ENCODE peak calls at places on chromosomes 12 and 14, in four cellular contexts. F is HepG2, P is GM12878, A is K562. S is an unnamed sample.

GRCh38 chr12:67356400-67356799 is 87.2 kb downstream of the CAND1 start:
- DNase-seq in P (no peak), F (no peak), A (no peak), S (no peak)

GRCh38 chr12:74665690-74666089 is 128.1 kb downstream of the ATXN7L3B start:
- DNase-seq in P (no peak), A (no peak), F (no peak), S (no peak)

GRCh38 chr14:73633517-73634332 is 11.1 kb upstream of the DNAL1 start:
- DNase-seq in F (peak), P (peak), A (peak), S (peak)

GRCh38 chr12:129531004-129531403 is 372.8 kb downstream of the TMEM132D start:
- DNase-seq in P (no peak), A (no peak), F (peak), S (no peak)

GRCh38 chr12:2999265-2999841 is 40.2 kb downstream of the TEAD4 start:
- DNase-seq in P (no peak), F (no peak), A (peak), S (no peak)

GRCh38 chr12:112782921-112783320 is 8.6 kb upstream of the RPH3A start:
- DNase-seq in A (no peak), P (no peak), F (no peak), S (no peak)

GRCh38 chr12:24975425-24975824 is 26.5 kb upstream of the BCAT1 start:
- DNase-seq in P (no peak), A (no peak), F (no peak), S (no peak)

GRCh38 chr12:53497461-53497860 is 1.8 kb downstream of the MAP3K12 start:
- DNase-seq in A (no peak), F (no peak), P (no peak), S (no peak)

GRCh38 chr12:4323400-4323799 is 2.4 kb downstream of the TIGAR start:
- DNase-seq in P (no peak), A (no peak), F (no peak), S (no peak)

GRCh38 chr12:107404981-107405380 is 280.6 kb upstream of the PWP1 start:
- DNase-seq in A (peak), F (peak), P (no peak), S (peak)

GRCh38 chr14:32702571-32702970 is 236.1 kb upstream of the NPAS3 start:
- DNase-seq in A (no peak), F (no peak), P (no peak), S (no peak)

GRCh38 chr12:25957898-25958253 is 606 bp upstream of the RASSF8 start:
- DNase-seq in F (no peak), P (no peak), A (no peak), S (no peak)

GRCh38 chr12:90729741-90730140 is 225.2 kb downstream of the CCER1 start:
- DNase-seq in F (no peak), A (no peak), P (no peak), S (no peak)

GRCh38 chr12:30823764-30824163 is 69.0 kb upstream of the CAPRIN2 start:
- DNase-seq in F (no peak), P (no peak), A (no peak), S (no peak)

GRCh38 chr12:29026419-29026818 is 122.7 kb upstream of the FAR2 start:
- DNase-seq in F (no peak), A (no peak), P (no peak), S (no peak)

GRCh38 chr14:71923471-71923870 is 8.8 kb upstream of the RGS6 start:
- DNase-seq in P (no peak), A (no peak), F (no peak), S (no peak)

GRCh38 chr12:69540606-69541386 is 44.5 kb upstream of the CCT2 start:
- DNase-seq in A (no peak), F (no peak), P (no peak), S (no peak)

GRCh38 chr14:68278568-68279436 is 459.2 kb downstream of the RAD51B start:
- DNase-seq in F (peak), P (no peak), A (peak), S (no peak)

GRCh38 chr12:105775351-105775750 is 363.4 kb downstream of the NUAK1 start:
- DNase-seq in F (no peak), P (no peak), A (no peak), S (no peak)

GRCh38 chr14:87081004-87081403 is 912.0 kb downstream of the GALC start:
- DNase-seq in P (no peak), A (no peak), F (no peak), S (no peak)

GRCh38 chr14:106875503-106875902 is 1349.1 kb downstream of the TMEM121 start:
- DNase-seq in A (no peak), F (no peak), P (no peak), S (no peak)

DNA sequence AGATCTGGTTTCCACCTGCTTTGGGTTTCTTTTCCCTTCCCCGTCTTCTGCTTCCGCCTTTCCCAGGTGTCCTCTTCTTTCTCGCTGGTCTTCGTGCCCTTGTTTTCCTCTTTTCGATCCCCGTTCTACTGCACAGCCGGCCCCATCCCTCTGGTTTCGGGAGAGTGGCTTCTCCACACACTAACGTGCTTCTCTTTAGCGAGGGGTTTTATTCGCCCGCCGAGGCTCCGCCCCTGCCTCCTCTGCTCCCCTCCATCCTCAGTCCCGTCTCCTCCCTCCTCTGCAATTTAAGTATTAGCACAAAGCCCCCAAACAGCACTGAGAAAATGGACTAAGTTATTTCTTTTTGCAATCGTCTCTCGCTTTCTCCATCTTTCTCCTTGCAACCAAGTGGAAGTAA is at the start of gene SLC7A8:
- DNase-seq in P (no peak), A (no peak), F (no peak), S (peak)
- TF ChIP-seq FOXM1 in P (no peak), A (no peak), F (no peak), S (no peak)

DNA sequence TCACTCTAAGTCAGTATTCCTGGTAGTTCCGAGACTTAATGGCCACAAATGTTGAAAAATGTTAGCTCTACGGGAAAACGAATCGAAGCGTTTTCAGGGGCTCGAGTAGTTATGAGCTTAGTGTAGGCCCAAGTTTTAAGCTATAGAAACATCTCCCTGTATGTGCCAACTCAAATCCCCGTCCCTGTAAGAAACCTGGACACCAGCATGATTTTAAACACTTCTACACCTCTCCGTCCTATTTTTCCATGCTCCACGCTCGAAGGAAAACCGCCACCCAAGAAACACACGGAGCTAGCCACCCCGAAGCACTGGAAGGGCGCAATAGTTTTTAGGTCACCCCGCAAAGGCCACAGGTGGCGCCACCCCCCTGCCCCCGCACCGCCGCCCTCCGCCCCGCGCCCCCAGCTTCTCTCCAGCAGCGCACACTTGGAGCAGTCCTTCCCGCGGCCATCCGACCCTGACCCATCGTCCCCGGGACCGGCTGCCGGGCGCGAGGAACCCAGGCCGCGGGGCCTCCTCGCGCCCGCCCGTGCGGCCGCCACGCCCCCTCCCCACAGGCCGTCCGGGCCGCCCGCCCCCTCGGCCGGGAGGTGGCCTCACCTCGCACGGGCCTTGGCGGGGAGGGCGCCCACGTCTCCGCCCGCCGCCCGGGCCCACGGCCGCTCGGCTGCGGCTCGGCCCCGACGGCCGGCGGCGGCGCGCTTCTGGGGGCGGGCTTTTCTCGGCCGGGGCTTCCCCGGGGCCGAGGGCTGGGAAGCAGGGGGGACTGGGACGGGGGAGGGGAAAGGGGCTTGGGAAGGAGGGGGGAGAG is 519 bp downstream of the R3HDM2 start:
- DNase-seq in F (no peak), P (no peak), A (peak), S (peak)
- TF ChIP-seq SP1 in F (no peak), P (no peak), A (no peak), S (no peak)

GRCh38 chr12:132718644-132719043 is 8.0 kb downstream of the PGAM5 start:
- DNase-seq in P (no peak), A (no peak), F (no peak), S (no peak)
- TF ChIP-seq FOXK2 in P (no peak), A (no peak), F (no peak), S (no peak)

DNA sequence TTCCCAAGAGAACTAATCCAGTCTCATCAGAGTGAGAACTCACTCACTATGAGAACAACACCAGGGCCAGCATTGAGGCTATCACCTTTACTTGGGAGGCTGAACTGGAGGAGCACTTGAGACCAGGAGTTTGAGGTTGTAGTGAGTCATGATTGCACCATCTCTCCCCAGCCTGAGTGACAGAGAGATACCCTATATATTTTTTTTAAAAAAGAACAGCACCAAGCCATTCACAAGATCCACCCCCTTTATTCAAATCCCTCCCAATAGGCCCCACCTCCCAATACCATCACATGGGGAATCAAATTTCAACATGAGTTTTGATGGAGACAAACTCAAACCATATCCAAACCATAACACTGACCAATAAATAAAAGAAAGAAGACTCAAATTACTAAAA is 3.7 kb upstream of the TMX1 start:
- DNase-seq in A (no peak), F (no peak), P (no peak), S (no peak)
- TF ChIP-seq FOXM1 in A (no peak), F (no peak), P (no peak), S (no peak)

DNA sequence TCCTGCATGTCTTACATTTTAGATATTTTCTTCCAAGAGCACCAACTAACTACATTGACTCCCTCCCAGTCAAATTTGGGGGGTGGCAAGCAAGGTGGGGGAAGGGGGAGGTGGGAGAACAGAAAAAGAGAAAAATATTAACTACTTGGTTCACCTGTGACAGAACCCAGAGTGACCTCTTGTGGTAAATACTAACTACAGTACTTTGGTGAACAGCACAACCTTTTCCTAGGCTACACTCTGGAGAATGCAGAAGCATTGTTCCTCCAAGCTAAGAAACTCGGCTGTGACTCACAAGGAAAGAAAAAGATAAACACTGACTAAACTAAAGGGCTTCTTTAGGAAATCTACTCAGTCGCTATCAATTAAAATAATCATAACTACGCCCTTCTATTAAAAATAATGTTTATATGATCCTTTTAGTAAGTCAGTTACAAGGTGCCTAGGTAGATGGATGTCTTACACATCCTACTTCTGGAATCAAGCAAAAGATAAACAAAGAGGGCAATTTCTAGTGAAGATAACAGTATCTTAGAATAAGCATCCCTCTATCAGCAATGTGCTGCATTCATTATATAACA is 5.4 kb downstream of the KCNH5 start:
- DNase-seq in P (no peak), A (no peak), F (peak), S (peak)
- TF ChIP-seq SP1 in P (no peak), A (no peak), F (no peak), S (no peak)